ENCODE peak calls at places on chromosomes 12 and 14, in nine cellular contexts. V, J, R, Y, U, D, Z, G and W are unnamed samples.

GRCh38 chr12:211639-212382 is 2.1 kb downstream of the SLC6A12 start:
- DNase-seq in V (no peak), J (no peak), R (no peak), Y (no peak), U (no peak), D (no peak), Z (no peak), G (no peak), W (no peak)

GRCh38 chr14:70013269-70013873 is 134.2 kb downstream of the SMOC1 start:
- DNase-seq in V (no peak), J (peak), R (no peak), Y (no peak), U (peak), D (no peak), Z (no peak), G (peak), W (peak)

GRCh38 chr14:101250336-101250947 is 310.9 kb upstream of the DIO3 start:
- DNase-seq in V (no peak), J (no peak), R (no peak), Y (no peak), U (no peak), D (no peak), Z (no peak), G (no peak), W (no peak)

GRCh38 chr12:30862486-30862885 is 64.1 kb upstream of the TSPAN11 start:
- DNase-seq in V (no peak), J (no peak), R (no peak), Y (no peak), U (no peak), D (no peak), Z (no peak), G (peak), W (no peak)

GRCh38 chr12:42987216-42987631 is 397.7 kb upstream of the PRICKLE1 start:
- DNase-seq in V (no peak), J (no peak), R (no peak), Y (no peak), U (no peak), D (no peak), Z (no peak), G (no peak), W (no peak)

GRCh38 chr14:69559581-69560011 is 15.1 kb downstream of the CCDC177 start:
- DNase-seq in V (no peak), J (no peak), R (no peak), Y (no peak), U (no peak), D (no peak), Z (no peak), G (no peak), W (no peak)

GRCh38 chr12:77232045-77232444 is 166.7 kb upstream of the E2F7 start:
- DNase-seq in V (no peak), J (no peak), R (no peak), Y (peak), U (no peak), D (peak), Z (peak), G (peak), W (no peak)

GRCh38 chr12:66003951-66004350 is 126.6 kb downstream of the LLPH start:
- DNase-seq in V (no peak), J (no peak), R (no peak), Y (no peak), U (no peak), D (no peak), Z (no peak), G (no peak), W (no peak)

GRCh38 chr12:30643366-30643765 is 52.3 kb downstream of the IPO8 start:
- DNase-seq in V (no peak), J (no peak), R (no peak), Y (no peak), U (no peak), D (no peak), Z (no peak), G (peak), W (no peak)

GRCh38 chr12:10501031-10501430 is 4.7 kb upstream of the EIF2S3B start:
- DNase-seq in V (no peak), J (peak), R (no peak), Y (no peak), U (no peak), D (no peak), Z (no peak), G (no peak), W (no peak)

GRCh38 chr12:92408072-92408900 is 262.6 kb upstream of the BTG1 start:
- DNase-seq in V (no peak), J (peak), R (no peak), Y (peak), U (peak), D (no peak), Z (peak), G (no peak), W (peak)

GRCh38 chr12:27198036-27198435 is 46.0 kb upstream of the STK38L start:
- DNase-seq in V (no peak), J (no peak), R (no peak), Y (peak), U (no peak), D (peak), Z (no peak), G (peak), W (no peak)

GRCh38 chr12:106291342-106291741 is 11.2 kb upstream of the TCP11L2 start:
- DNase-seq in V (no peak), J (no peak), R (no peak), Y (no peak), U (no peak), D (no peak), Z (no peak), G (no peak), W (no peak)

GRCh38 chr12:11834104-11834812 is 184.8 kb downstream of the ETV6 start:
- DNase-seq in V (no peak), J (no peak), R (no peak), Y (no peak), U (no peak), D (no peak), Z (no peak), G (peak), W (no peak)

GRCh38 chr12:2039034-2039433 is 13.8 kb upstream of the CACNA1C start:
- DNase-seq in V (no peak), J (no peak), R (no peak), Y (no peak), U (no peak), D (no peak), Z (no peak), G (no peak), W (no peak)

GRCh38 chr12:1842905-1843640 is 22.7 kb downstream of the LRTM2 start:
- DNase-seq in V (peak), J (no peak), R (peak), Y (no peak), U (no peak), D (no peak), Z (no peak), G (no peak), W (no peak)

GRCh38 chr12:67721216-67721615 is 72.7 kb downstream of the DYRK2 start:
- DNase-seq in V (no peak), J (no peak), R (peak), Y (no peak), U (no peak), D (no peak), Z (no peak), G (no peak), W (peak)

GRCh38 chr14:21104448-21105060 is 3.7 kb downstream of the TMEM253 start:
- DNase-seq in V (no peak), J (peak), R (peak), Y (peak), U (peak), D (peak), Z (peak), G (peak), W (peak)

GRCh38 chr12:54723653-54724256 is 75.6 kb upstream of the DCD start:
- DNase-seq in V (no peak), J (peak), R (no peak), Y (no peak), U (peak), D (no peak), Z (no peak), G (peak), W (peak)

GRCh38 chr14:102215522-102216250 is 76.0 kb downstream of the WDR20 start:
- DNase-seq in V (no peak), J (no peak), R (no peak), Y (no peak), U (no peak), D (no peak), Z (no peak), G (peak), W (no peak)

GRCh38 chr14:102050625-102051024 is 36.2 kb downstream of the HSP90AA1 start:
- DNase-seq in V (no peak), J (no peak), R (peak), Y (no peak), U (no peak), D (no peak), Z (peak), G (peak), W (no peak)

GRCh38 chr14:70052990-70053389 is 135.8 kb downstream of the SLC8A3 start:
- DNase-seq in V (no peak), J (peak), R (no peak), Y (no peak), U (no peak), D (no peak), Z (no peak), G (peak), W (peak)

GRCh38 chr12:57218030-57218853 is 1.6 kb downstream of the NXPH4 start:
- DNase-seq in V (no peak), J (no peak), R (no peak), Y (no peak), U (no peak), D (no peak), Z (no peak), G (peak), W (no peak)

GRCh38 chr12:43957732-43958131 is 121.9 kb downstream of the TMEM117 start:
- DNase-seq in V (no peak), J (peak), R (no peak), Y (peak), U (peak), D (no peak), Z (peak), G (peak), W (peak)

DNA sequence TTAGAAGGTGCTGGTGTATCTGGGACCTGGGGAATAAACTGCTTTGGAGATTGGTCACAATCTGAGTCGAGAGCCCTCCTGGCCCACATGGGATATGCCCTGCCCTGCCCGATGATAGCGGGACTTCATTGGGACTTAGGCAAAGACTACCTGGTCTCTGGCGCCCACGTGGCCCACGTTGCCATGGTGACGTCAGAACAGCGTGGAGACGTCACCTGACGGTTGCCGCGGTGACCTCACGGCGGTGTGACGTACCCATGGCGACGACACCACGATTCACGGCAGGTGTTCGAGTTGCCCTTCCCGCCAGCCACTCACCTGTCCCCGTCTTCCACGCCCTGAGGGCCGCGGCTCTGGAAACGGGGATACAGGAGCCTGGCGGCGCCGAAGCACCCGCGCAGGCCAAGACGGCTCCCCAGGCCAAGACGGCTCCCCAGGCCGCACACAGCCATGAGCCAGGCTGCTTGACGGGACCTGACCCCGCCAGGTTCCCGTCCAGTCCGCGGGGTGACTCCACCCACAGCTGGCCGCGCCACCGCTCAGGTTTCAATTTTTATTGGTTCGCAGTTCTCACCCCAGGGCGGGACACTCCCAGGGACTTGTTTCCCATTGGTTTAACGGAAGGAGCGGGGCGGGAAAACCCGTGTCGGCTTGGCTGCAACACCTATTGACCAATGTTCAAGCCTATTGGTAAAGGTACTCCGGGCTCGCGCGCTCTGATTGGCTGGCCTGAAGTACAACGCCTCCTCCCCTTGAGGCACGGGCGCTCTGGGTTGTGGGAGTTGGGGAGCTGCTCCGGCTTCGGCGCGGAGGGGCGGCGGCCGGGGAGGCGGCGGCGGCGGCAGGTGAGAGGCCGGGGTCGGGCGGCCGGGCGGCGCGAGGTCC is at the start of the genes MMAB and MVK:
- DNase-seq in V (peak), J (peak), R (peak), Y (peak), U (peak), D (peak), Z (peak), G (peak), W (peak)
- TF ChIP-seq POLR2A in V (no peak), J (peak), R (peak), Y (no peak), U (peak), D (peak), Z (peak), G (peak), W (peak)

GRCh38 chr14:65073605-65074201 is 28.6 kb downstream of the MAX start:
- DNase-seq in V (no peak), J (no peak), R (no peak), Y (no peak), U (no peak), D (no peak), Z (no peak), G (no peak), W (no peak)
- TF ChIP-seq POLR2A in V (no peak), J (no peak), R (no peak), Y (no peak), U (no peak), D (no peak), Z (no peak), G (no peak), W (no peak)

GRCh38 chr12:112409064-112409905 is at the start of gene RPL6:
- DNase-seq in V (peak), J (peak), R (peak), Y (peak), U (peak), D (peak), Z (peak), G (peak), W (peak)
- TF ChIP-seq POLR2A in V (no peak), J (peak), R (peak), Y (peak), U (peak), D (peak), Z (no peak), G (peak), W (peak)

GRCh38 chr12:14946856-14947255 is 8.5 kb upstream of the ERP27 start:
- DNase-seq in V (no peak), J (peak), R (no peak), Y (no peak), U (no peak), D (no peak), Z (no peak), G (no peak), W (no peak)

GRCh38 chr12:14950982-14951746 is 10.2 kb downstream of the ARHGDIB start:
- DNase-seq in V (no peak), J (no peak), R (no peak), Y (no peak), U (no peak), D (no peak), Z (peak), G (no peak), W (no peak)

GRCh38 chr12:14949631-14950030 is 11.3 kb upstream of the ERP27 start:
- DNase-seq in V (no peak), J (no peak), R (no peak), Y (no peak), U (no peak), D (no peak), Z (no peak), G (no peak), W (no peak)

GRCh38 chr12:14950421-14950820 is 11.0 kb downstream of the ARHGDIB start:
- DNase-seq in V (no peak), J (no peak), R (no peak), Y (no peak), U (no peak), D (no peak), Z (no peak), G (no peak), W (no peak)

GRCh38 chr12:14948672-14949071 is 10.3 kb upstream of the ERP27 start:
- DNase-seq in V (no peak), J (peak), R (no peak), Y (peak), U (no peak), D (peak), Z (peak), G (peak), W (peak)
- TF ChIP-seq POLR2A in V (no peak), J (no peak), R (peak), Y (peak), U (no peak), D (peak), Z (no peak), G (peak), W (peak)

GRCh38 chr14:22928237-22929103 is 706 bp downstream of the PRMT5 start:
- DNase-seq in V (no peak), J (no peak), R (no peak), Y (peak), U (no peak), D (no peak), Z (no peak), G (no peak), W (peak)

GRCh38 chr14:22929848-22930364 is 730 bp upstream of the PRMT5 start:
- DNase-seq in V (no peak), J (no peak), R (no peak), Y (no peak), U (no peak), D (no peak), Z (no peak), G (no peak), W (no peak)

GRCh38 chr14:22925513-22925912 is 3.7 kb downstream of the PRMT5 start:
- DNase-seq in V (no peak), J (no peak), R (no peak), Y (no peak), U (no peak), D (no peak), Z (no peak), G (no peak), W (no peak)

GRCh38 chr14:22926316-22926715 is 2.9 kb downstream of the PRMT5 start:
- DNase-seq in V (no peak), J (peak), R (no peak), Y (no peak), U (no peak), D (no peak), Z (no peak), G (peak), W (no peak)

GRCh38 chr14:22929104-22929847 is at the start of gene PRMT5:
- DNase-seq in V (peak), J (peak), R (peak), Y (peak), U (peak), D (peak), Z (peak), G (peak), W (peak)
- TF ChIP-seq POLR2A in V (no peak), J (peak), R (peak), Y (peak), U (peak), D (peak), Z (peak), G (peak), W (peak)